ENCODE peak calls at places on chromosomes 12 and 14, in ten cellular contexts. G is NCI-H510A treated with DMSO at 0.1 percent for 48 hours; P is T-helper 2 cell; B is stimulated activated naive CD8-positive, alpha-beta T cell treated with anti-CD3 and anti-CD28 coated beads, Interleukin-15, amount 100 ng/mL, for 72 hours; K is NCI-H1092 treated with DMSO at 0.1 percent for 48 hours; Q is substantia nigra; L is A549; X is LNCaP clone FGC; C is left ventricle myocardium inferior; F is HFF-Myc. M is an unnamed sample.

GRCh38 chr14:87898301-87898700 is 94.7 kb downstream of the GALC start:
- DNase-seq in L (no peak), P (no peak), Q (no peak), X (no peak), F (no peak), C (no peak), B (no peak), G (no peak), K (no peak), M (no peak)

GRCh38 chr12:39772708-39773665 is 153.4 kb upstream of the ABCD2 start:
- DNase-seq in X (no peak), Q (no peak), G (no peak), B (no peak), C (no peak), L (no peak), P (no peak), F (no peak), K (no peak), M (no peak)

GRCh38 chr14:99125113-99125512 is 146.9 kb downstream of the BCL11B start:
- DNase-seq in G (no peak), C (no peak), K (no peak), L (no peak), Q (no peak), P (no peak), X (no peak), B (no peak), F (no peak), M (no peak)

GRCh38 chr12:40446385-40446784 is 221.6 kb downstream of the LRRK2 start:
- DNase-seq in L (peak), K (no peak), P (peak), F (peak), X (no peak), B (no peak), C (no peak), G (no peak), Q (no peak), M (no peak)

GRCh38 chr12:107529991-107530390 is 155.6 kb upstream of the PWP1 start:
- DNase-seq in Q (no peak), K (no peak), B (no peak), F (no peak), L (no peak), C (no peak), X (no peak), G (no peak), P (no peak), M (no peak)

GRCh38 chr14:74302160-74302628 is 540 bp downstream of the ABCD4 start:
- DNase-seq in Q (no peak), F (no peak), G (peak), K (peak), C (no peak), B (peak), X (no peak), P (peak), L (peak), M (no peak)

GRCh38 chr12:19712041-19712440 is 272.7 kb downstream of the AEBP2 start:
- DNase-seq in B (no peak), Q (no peak), G (no peak), C (no peak), X (no peak), P (peak), K (no peak), F (peak), L (peak), M (no peak)

GRCh38 chr12:72453550-72453949 is 181.4 kb downstream of the TRHDE start:
- DNase-seq in G (no peak), P (no peak), Q (no peak), B (no peak), F (no peak), C (no peak), L (no peak), X (no peak), K (no peak), M (no peak)

GRCh38 chr12:107319536-107320030 is 226.2 kb upstream of the CRY1 start:
- DNase-seq in G (no peak), B (peak), C (no peak), Q (no peak), X (no peak), P (peak), L (no peak), F (no peak), K (no peak), M (no peak)

GRCh38 chr12:107635139-107635538 is 50.5 kb upstream of the PWP1 start:
- DNase-seq in Q (no peak), C (no peak), L (no peak), P (no peak), K (no peak), B (no peak), X (no peak), F (no peak), G (no peak), M (no peak)

GRCh38 chr12:53060064-53060720 is 10.3 kb downstream of the TNS2 start:
- DNase-seq in C (no peak), P (no peak), G (no peak), F (no peak), B (no peak), X (no peak), K (no peak), L (no peak), Q (no peak), M (no peak)

GRCh38 chr14:102525213-102526143 is 15.9 kb upstream of the ANKRD9 start:
- DNase-seq in Q (no peak), B (peak), G (peak), C (no peak), P (peak), L (peak), X (no peak), F (no peak), K (peak), M (no peak)

GRCh38 chr14:50762001-50762930 is 68.7 kb downstream of the NIN start:
- DNase-seq in K (no peak), B (peak), X (no peak), F (peak), G (no peak), P (peak), L (no peak), C (no peak), Q (no peak), M (no peak)

GRCh38 chr12:10563966-10564365 is 49.4 kb downstream of the MAGOHB start:
- DNase-seq in L (no peak), X (no peak), K (no peak), P (no peak), G (no peak), F (no peak), B (no peak), Q (no peak), C (no peak), M (no peak)

GRCh38 chr14:23408307-23408630 is 196 bp upstream of the MYH6 start:
- DNase-seq in F (no peak), C (peak), G (no peak), K (no peak), Q (no peak), P (no peak), L (no peak), X (no peak), B (no peak), M (no peak)

GRCh38 chr12:26821212-26821701 is 11.7 kb downstream of the ITPR2 start:
- DNase-seq in P (no peak), K (no peak), C (no peak), X (no peak), B (no peak), Q (no peak), F (no peak), L (no peak), G (no peak), M (no peak)

GRCh38 chr14:100824946-100825690 is 800 bp upstream of the MEG3 start:
- DNase-seq in P (no peak), C (no peak), G (no peak), F (no peak), X (no peak), L (no peak), K (no peak), Q (no peak), B (no peak), M (no peak)

GRCh38 chr12:91367234-91367849 is 184.7 kb upstream of the DCN start:
- DNase-seq in X (no peak), L (peak), K (no peak), C (no peak), F (no peak), P (no peak), G (no peak), Q (no peak), B (no peak), M (no peak)

GRCh38 chr12:110107369-110108281 is 16.5 kb upstream of the IFT81 start:
- DNase-seq in X (no peak), F (peak), G (no peak), C (peak), P (no peak), Q (no peak), K (no peak), B (no peak), L (peak), M (no peak)

GRCh38 chr14:92726135-92726932 is 22.1 kb downstream of the LGMN start:
- DNase-seq in L (peak), Q (no peak), G (no peak), P (peak), C (peak), F (peak), X (peak), B (no peak), K (no peak), M (no peak)

GRCh38 chr12:85657836-85658235 is 178.4 kb downstream of the RASSF9 start:
- DNase-seq in B (no peak), Q (no peak), G (no peak), K (no peak), F (no peak), X (no peak), P (no peak), L (no peak), C (no peak), M (no peak)